ENCODE peak calls at places on chromosomes 13 and 19, in five cellular contexts. Y is activated T-cell treated with anti-CD3 and anti-CD28 coated beads, Interleukin-2, amount 50 U/mL, for 72 hours; E is left colon; S is HFF-Myc; R is SW 1271. F is an unnamed sample.

GRCh38 chr13:95660981-95661581 is 15.9 kb upstream of the DNAJC3 start:
- DNase-seq in Y (no peak), E (no peak), S (no peak), R (peak; percentile 51), F (no peak)

GRCh38 chr19:47650695-47651094 is 41.8 kb downstream of the BICRA start:
- DNase-seq in Y (no peak), E (no peak), S (no peak), R (no peak), F (no peak)

GRCh38 chr13:33310245-33311038 is 24.9 kb upstream of the STARD13 start:
- DNase-seq in Y (no peak), E (no peak), S (no peak), R (no peak), F (no peak)

GRCh38 chr13:37074703-37075102 is 15.2 kb upstream of the SUPT20H start:
- DNase-seq in Y (no peak), E (no peak), S (no peak), R (peak; percentile 52), F (no peak)

GRCh38 chr19:17942582-17943283 is 9.9 kb downstream of the CCDC124 start:
- DNase-seq in Y (no peak), E (no peak), S (no peak), R (no peak), F (no peak)

GRCh38 chr13:93325303-93326297 is 99.0 kb downstream of the GPC6 start:
- DNase-seq in Y (no peak), E (no peak), S (no peak), R (no peak), F (no peak)

GRCh38 chr13:49388256-49388655 is 55.6 kb downstream of the CAB39L start:
- DNase-seq in Y (no peak), E (no peak), S (no peak), R (no peak), F (no peak)

GRCh38 chr19:56727731-56728130 is 56.2 kb upstream of the ZNF835 start:
- DNase-seq in Y (no peak), E (no peak), S (no peak), R (no peak), F (no peak)

GRCh38 chr19:48654299-48655059 is 8.5 kb upstream of the CA11 start:
- DNase-seq in Y (no peak), E (no peak), S (peak; percentile 80), R (no peak), F (no peak)

GRCh38 chr13:41008349-41008980 is 10.7 kb downstream of the ELF1 start:
- DNase-seq in Y (no peak), E (no peak), S (no peak), R (peak; percentile 16), F (no peak)

GRCh38 chr19:16213076-16213475 is 15.4 kb downstream of the AP1M1 start:
- DNase-seq in Y (no peak), E (no peak), S (no peak), R (no peak), F (no peak)

GRCh38 chr13:49308104-49308875 is 60.6 kb downstream of the CDADC1 start:
- DNase-seq in Y (no peak), E (peak; percentile 83), S (no peak), R (no peak), F (no peak)

GRCh38 chr19:38004505-38005223 is 97.7 kb downstream of the SIPA1L3 start:
- DNase-seq in Y (peak; percentile 15), E (peak; percentile 66), S (peak; percentile 98), R (peak; percentile 50), F (no peak)

GRCh38 chr13:70353096-70353495 is 244.8 kb upstream of the KLHL1 start:
- DNase-seq in Y (no peak), E (no peak), S (no peak), R (peak; percentile 5), F (no peak)

GRCh38 chr19:17886515-17886914 is 14.8 kb downstream of the SLC5A5 start:
- DNase-seq in Y (no peak), E (no peak), S (no peak), R (no peak), F (no peak)